ENCODE peak calls at places on chromosomes 1 and 21, in eight cellular contexts. I is AG10803; G is esophagus squamous epithelium; F is PC-3; H is neural crest cell; S is colonic mucosa; X is CD4-positive, alpha-beta T cell; N is IMR-90. U is an unnamed sample.
A peak's percentile ranks its signal among the peaks of the same experiment; 100 is the strongest.

GRCh38 chr21:42670884-42671283 is 17.5 kb downstream of the PDE9A start:
- DNase-seq in F (no peak), G (no peak), H (no peak), X (no peak), I (no peak), N (no peak), S (no peak), U (no peak)

GRCh38 chr1:46285730-46286477 is 17.5 kb downstream of the LRRC41 start:
- DNase-seq in S (no peak), F (no peak), I (no peak), H (no peak), N (no peak), X (no peak), G (no peak), U (no peak)

GRCh38 chr1:47755368-47755990 is 241.7 kb downstream of the TRABD2B start:
- DNase-seq in G (no peak), X (peak; percentile 28), S (peak; percentile 81), H (peak; percentile 16), F (peak; percentile 25), I (no peak), N (no peak), U (peak; percentile 29)

GRCh38 chr21:44727757-44728156 is 16.4 kb upstream of the TSPEAR start:
- DNase-seq in H (no peak), N (no peak), S (no peak), F (no peak), X (no peak), I (no peak), G (no peak), U (no peak)

GRCh38 chr1:53024117-53024516 is 37.9 kb upstream of the PODN start:
- DNase-seq in N (no peak), F (no peak), X (no peak), G (no peak), S (no peak), H (no peak), I (no peak), U (no peak)

GRCh38 chr1:23344987-23345472 is 946 bp upstream of the HNRNPR start:
- DNase-seq in N (no peak), X (no peak), I (no peak), F (no peak), G (no peak), S (peak; percentile 34), H (no peak), U (no peak)

GRCh38 chr1:75712306-75712705 is 12.2 kb upstream of the ACADM start:
- DNase-seq in N (no peak), G (no peak), S (no peak), H (no peak), X (no peak), I (no peak), F (peak; percentile 14), U (no peak)

GRCh38 chr21:42534361-42534900 is 20.8 kb downstream of the SLC37A1 start:
- DNase-seq in H (no peak), F (no peak), I (no peak), N (no peak), X (no peak), G (no peak), S (no peak), U (peak; percentile 48)

GRCh38 chr1:209363112-209363511 is 220.4 kb upstream of the CAMK1G start:
- DNase-seq in H (no peak), S (peak; percentile 27), N (no peak), G (no peak), X (no peak), I (no peak), F (peak; percentile 72), U (no peak)

GRCh38 chr1:81433676-81434075 is 367.1 kb upstream of the ADGRL2 start:
- DNase-seq in N (no peak), S (no peak), F (no peak), X (no peak), H (no peak), I (no peak), G (no peak), U (no peak)

GRCh38 chr1:111719561-111720239 is 19.5 kb downstream of the INKA2 start:
- DNase-seq in F (no peak), X (no peak), H (no peak), N (no peak), I (no peak), S (no peak), G (no peak), U (no peak)

GRCh38 chr1:151371340-151371739 is 1.2 kb downstream of the SELENBP1 start:
- DNase-seq in N (peak; percentile 26), S (peak; percentile 82), F (peak; percentile 40), G (no peak), H (no peak), I (peak; percentile 69), X (no peak), U (no peak)

GRCh38 chr21:29163381-29164115 is 33.1 kb downstream of the MAP3K7CL start:
- DNase-seq in F (no peak), S (no peak), N (no peak), X (no peak), G (no peak), I (peak; percentile 13), H (no peak), U (no peak)

GRCh38 chr1:226838456-226838855 is 32.0 kb upstream of the PSEN2 start:
- DNase-seq in N (no peak), F (no peak), G (no peak), I (no peak), S (no peak), H (no peak), X (no peak), U (no peak)

GRCh38 chr1:3670823-3671251 is 18.5 kb downstream of the TP73 start:
- DNase-seq in H (no peak), S (no peak), I (no peak), G (no peak), N (no peak), X (no peak), F (no peak), U (no peak)

DNA sequence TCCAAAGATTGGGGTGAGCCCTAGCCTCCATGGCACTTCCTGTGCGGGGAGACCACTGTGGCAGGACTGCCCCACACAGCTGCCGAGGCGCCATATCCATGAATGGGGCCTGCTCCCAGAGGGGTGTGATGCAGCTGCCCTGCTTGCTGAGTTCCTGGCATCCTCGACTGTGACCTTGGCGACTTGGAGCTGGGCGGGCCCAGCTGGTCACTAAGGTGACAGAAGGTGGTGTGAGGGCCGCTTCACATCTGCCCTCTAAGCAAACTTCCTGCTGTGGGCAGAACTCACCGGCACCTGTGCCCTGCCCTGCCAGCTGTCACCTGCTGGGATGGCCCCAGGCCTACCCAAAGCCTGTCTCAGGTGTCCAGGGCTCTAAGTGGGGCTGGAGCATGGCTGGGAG is 9.0 kb downstream of the TMEM61 start:
- DNase-seq in X (no peak), H (no peak), G (no peak), I (no peak), S (peak; percentile 74), F (no peak), N (no peak), U (no peak)
- TF ChIP-seq CTCF in X (no peak), H (no peak), G (no peak), I (no peak), S (no peak), F (no peak), N (no peak), U (no peak)

GRCh38 chr1:43381609-43382008 is 8.0 kb downstream of the MED8 start:
- DNase-seq in H (no peak), G (no peak), N (no peak), S (no peak), F (no peak), X (no peak), I (no peak), U (no peak)
- TF ChIP-seq CTCF in H (no peak), G (no peak), N (no peak), S (no peak), F (no peak), X (no peak), I (no peak), U (no peak)

GRCh38 chr1:185244015-185244747 is 72.9 kb downstream of the IVNS1ABP start:
- DNase-seq in G (no peak), I (peak; percentile 57), S (no peak), H (no peak), X (peak; percentile 44), F (peak; percentile 77), N (peak; percentile 94), U (no peak)

GRCh38 chr1:185239861-185240260 is 77.2 kb downstream of the IVNS1ABP start:
- DNase-seq in X (no peak), N (no peak), H (no peak), F (no peak), S (no peak), G (no peak), I (no peak), U (no peak)

GRCh38 chr1:185232874-185233273 is 75.9 kb downstream of the SWT1 start:
- DNase-seq in I (no peak), S (no peak), H (no peak), F (no peak), N (no peak), G (no peak), X (no peak), U (no peak)

GRCh38 chr1:185241127-185241526 is 75.9 kb downstream of the IVNS1ABP start:
- DNase-seq in I (no peak), G (no peak), F (no peak), H (no peak), X (no peak), N (no peak), S (no peak), U (no peak)

DNA sequence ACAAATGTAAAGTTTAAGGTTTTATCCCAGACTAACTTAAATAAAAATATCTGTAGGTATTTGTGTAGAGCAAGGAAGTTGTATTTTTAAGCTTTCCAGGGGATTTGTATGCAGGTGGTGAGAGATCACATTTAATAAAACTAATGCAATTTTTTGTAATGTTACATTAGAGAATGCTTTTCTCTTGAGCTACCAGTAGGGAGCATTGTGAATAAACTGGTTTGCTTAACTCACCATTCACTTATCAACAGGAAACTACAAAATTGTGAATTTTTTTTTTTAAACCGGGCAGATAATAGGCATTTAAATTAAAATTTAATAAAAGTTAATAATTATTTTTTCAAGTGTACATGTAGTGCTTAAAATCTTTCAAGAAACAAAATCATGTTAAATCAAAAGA is 78.6 kb downstream of the IVNS1ABP start:
- DNase-seq in G (no peak), S (no peak), F (peak; percentile 29), X (no peak), I (peak; percentile 36), H (no peak), N (peak; percentile 47), U (no peak)
- TF ChIP-seq CTCF in G (peak; percentile 30), S (peak; percentile 36), F (peak; percentile 53), X (peak; percentile 84), I (peak; percentile 58), H (peak; percentile 54), N (peak; percentile 59), U (no peak)

GRCh38 chr1:166133857-166134256 is 32.9 kb downstream of the FAM78B start:
- DNase-seq in N (no peak), G (no peak), I (no peak), X (no peak), S (no peak), F (no peak), H (no peak), U (no peak)

GRCh38 chr1:166132496-166132895 is 34.3 kb downstream of the FAM78B start:
- DNase-seq in N (no peak), I (no peak), S (no peak), G (no peak), X (no peak), H (no peak), F (no peak), U (no peak)

GRCh38 chr1:166136252-166136651 is 30.5 kb downstream of the FAM78B start:
- DNase-seq in S (no peak), I (no peak), X (no peak), H (no peak), F (no peak), G (no peak), N (no peak), U (no peak)

GRCh38 chr1:166136699-166137401 is 30.0 kb downstream of the FAM78B start:
- DNase-seq in S (no peak), H (no peak), X (no peak), F (no peak), G (no peak), I (no peak), N (no peak), U (no peak)

GRCh38 chr1:166133276-166133841 is 33.4 kb downstream of the FAM78B start:
- DNase-seq in S (peak; percentile 24), H (no peak), X (no peak), G (no peak), I (no peak), N (no peak), F (peak; percentile 62), U (no peak)
- TF ChIP-seq CTCF in S (peak; percentile 53), H (peak; percentile 62), X (no peak), G (peak; percentile 30), I (peak; percentile 33), N (peak; percentile 18), F (peak; percentile 83), U (no peak)

U was measured in activated B cell treated with CpG ODN at 0.5 μM for 24 hours.